ENCODE peak calls at places on chromosomes 13 and 19, in nine cellular contexts. L, S, A, C, R, Z, H, J and G are unnamed samples.

GRCh38 chr13:111598751-111599150 is 278.3 kb downstream of the TEX29 start:
- DNase-seq in L (no peak), S (no peak), A (no peak), C (no peak), R (no peak), Z (no peak), H (no peak), J (no peak), G (no peak)

GRCh38 chr19:34480971-34481821 is at the start of gene WTIP:
- DNase-seq in L (no peak), S (peak), A (no peak), C (no peak), R (peak), Z (peak), H (peak), J (peak), G (peak)

GRCh38 chr19:18603958-18604819 is 2.4 kb downstream of the CRLF1 start:
- DNase-seq in L (no peak), S (no peak), A (no peak), C (no peak), R (no peak), Z (no peak), H (no peak), J (no peak), G (no peak)

GRCh38 chr13:43058318-43058674 is 34.9 kb downstream of the DNAJC15 start:
- DNase-seq in L (peak), S (peak), A (no peak), C (peak), R (no peak), Z (peak), H (no peak), J (peak), G (peak)

GRCh38 chr13:87107626-87108025 is 563.5 kb upstream of the SLITRK5 start:
- DNase-seq in L (no peak), S (no peak), A (no peak), C (no peak), R (no peak), Z (no peak), H (no peak), J (no peak), G (no peak)

GRCh38 chr13:31807090-31807541 is 67.8 kb downstream of the RXFP2 start:
- DNase-seq in L (peak), S (peak), A (no peak), C (no peak), R (no peak), Z (peak), H (no peak), J (no peak), G (no peak)

GRCh38 chr13:74243637-74244526 is 109.7 kb upstream of the KLF12 start:
- DNase-seq in L (peak), S (peak), A (no peak), C (no peak), R (no peak), Z (peak), H (no peak), J (no peak), G (no peak)

GRCh38 chr19:42285546-42285945 is 16.4 kb upstream of the PRR19 start:
- DNase-seq in L (peak), S (no peak), A (no peak), C (no peak), R (no peak), Z (no peak), H (no peak), J (no peak), G (no peak)

GRCh38 chr19:8576273-8576993 is 809 bp downstream of the MYO1F start:
- DNase-seq in L (peak), S (no peak), A (no peak), C (peak), R (no peak), Z (no peak), H (no peak), J (no peak), G (no peak)

GRCh38 chr19:35090795-35091214 is 24.8 kb upstream of the FXYD3 start:
- DNase-seq in L (no peak), S (no peak), A (no peak), C (no peak), R (no peak), Z (no peak), H (no peak), J (peak), G (peak)

GRCh38 chr19:46660601-46661019 is 372 bp downstream of the DACT3 start:
- DNase-seq in L (peak), S (no peak), A (no peak), C (peak), R (no peak), Z (no peak), H (peak), J (no peak), G (no peak)

GRCh38 chr13:87769445-87769844 is 98.3 kb downstream of the SLITRK5 start:
- DNase-seq in L (no peak), S (no peak), A (no peak), C (no peak), R (no peak), Z (no peak), H (no peak), J (no peak), G (no peak)

GRCh38 chr13:51804295-51805172 is 571 bp upstream of the DHRS12 start:
- DNase-seq in L (peak), S (no peak), A (peak), C (peak), R (no peak), Z (no peak), H (no peak), J (no peak), G (no peak)

GRCh38 chr13:48942131-48942530 is 33.6 kb upstream of the FNDC3A start:
- DNase-seq in L (no peak), S (peak), A (no peak), C (no peak), R (no peak), Z (peak), H (no peak), J (peak), G (no peak)

GRCh38 chr19:1167687-1168561 is 6.1 kb downstream of the SBNO2 start:
- DNase-seq in L (no peak), S (no peak), A (no peak), C (no peak), R (no peak), Z (no peak), H (no peak), J (no peak), G (no peak)

GRCh38 chr19:3171894-3172679 is 6.5 kb upstream of the S1PR4 start:
- DNase-seq in L (no peak), S (no peak), A (no peak), C (no peak), R (no peak), Z (peak), H (no peak), J (no peak), G (no peak)

GRCh38 chr13:20702945-20703784 is at the start of gene IL17D:
- DNase-seq in L (peak), S (peak), A (peak), C (peak), R (no peak), Z (peak), H (no peak), J (peak), G (peak)

GRCh38 chr19:11931513-11931912 is 6.6 kb downstream of the ZNF700 start:
- DNase-seq in L (no peak), S (no peak), A (no peak), C (no peak), R (no peak), Z (no peak), H (no peak), J (no peak), G (no peak)

GRCh38 chr13:64992314-64992713 is 2237.8 kb downstream of the PCDH9 start:
- DNase-seq in L (no peak), S (no peak), A (no peak), C (no peak), R (no peak), Z (peak), H (no peak), J (no peak), G (no peak)

GRCh38 chr13:73556902-73557301 is 498.1 kb downstream of the KLF5 start:
- DNase-seq in L (peak), S (peak), A (no peak), C (no peak), R (no peak), Z (peak), H (no peak), J (no peak), G (no peak)

GRCh38 chr19:4058696-4059492 is 7.8 kb downstream of the ZBTB7A start:
- DNase-seq in L (no peak), S (no peak), A (peak), C (no peak), R (no peak), Z (no peak), H (no peak), J (no peak), G (no peak)

GRCh38 chr19:32809254-32809653 is 60.3 kb downstream of the SLC7A9 start:
- DNase-seq in L (no peak), S (no peak), A (no peak), C (no peak), R (no peak), Z (no peak), H (no peak), J (no peak), G (no peak)

GRCh38 chr13:44172411-44172810 is 201.2 kb upstream of the SERP2 start:
- DNase-seq in L (no peak), S (no peak), A (no peak), C (no peak), R (no peak), Z (no peak), H (no peak), J (no peak), G (no peak)

GRCh38 chr13:91520952-91521351 is 122.5 kb downstream of the GPC5 start:
- DNase-seq in L (no peak), S (no peak), A (no peak), C (no peak), R (no peak), Z (no peak), H (no peak), J (no peak), G (no peak)

GRCh38 chr19:48745208-48745995 is 1.3 kb downstream of the IZUMO1 start:
- DNase-seq in L (peak), S (peak), A (peak), C (peak), R (no peak), Z (peak), H (peak), J (peak), G (peak)

GRCh38 chr13:111491021-111491420 is 170.6 kb downstream of the TEX29 start:
- DNase-seq in L (no peak), S (no peak), A (no peak), C (no peak), R (no peak), Z (no peak), H (no peak), J (no peak), G (no peak)

GRCh38 chr19:35757231-35757748 is 461 bp upstream of the HSPB6 start:
- DNase-seq in L (peak), S (peak), A (peak), C (peak), R (peak), Z (peak), H (peak), J (peak), G (peak)

GRCh38 chr13:26486550-26486949 is 70.9 kb upstream of the WASF3 start:
- DNase-seq in L (no peak), S (no peak), A (no peak), C (no peak), R (no peak), Z (no peak), H (no peak), J (no peak), G (no peak)

GRCh38 chr19:11236324-11237301 is 2.8 kb upstream of the ANGPTL8 start:
- DNase-seq in L (no peak), S (no peak), A (no peak), C (no peak), R (no peak), Z (no peak), H (no peak), J (no peak), G (no peak)

GRCh38 chr19:1671716-1672037 is 19.3 kb upstream of the TCF3 start:
- DNase-seq in L (no peak), S (no peak), A (no peak), C (no peak), R (no peak), Z (no peak), H (no peak), J (no peak), G (no peak)

GRCh38 chr19:40620161-40620485 is 19.0 kb downstream of the LTBP4 start:
- DNase-seq in L (no peak), S (no peak), A (no peak), C (no peak), R (no peak), Z (no peak), H (no peak), J (no peak), G (no peak)

GRCh38 chr19:38617283-38617763 is 430 bp downstream of the MAP4K1 start:
- DNase-seq in L (peak), S (no peak), A (no peak), C (peak), R (no peak), Z (no peak), H (no peak), J (no peak), G (no peak)

GRCh38 chr13:28326081-28326480 is 168.8 kb downstream of the FLT1 start:
- DNase-seq in L (no peak), S (no peak), A (no peak), C (no peak), R (no peak), Z (no peak), H (no peak), J (no peak), G (no peak)